ENCODE peak calls at places on chromosomes 5 and 9, in eight cellular contexts. D, Z, N, B, H, M, V and A are unnamed samples.
A peak's percentile ranks its signal among the peaks of the same experiment; 100 is the strongest.

GRCh38 chr5:107576736-107577440 is 93.8 kb downstream of the EFNA5 start:
- DNase-seq in D (no peak), Z (no peak), N (no peak), B (no peak), H (no peak), M (no peak), V (no peak), A (peak; percentile 45)

GRCh38 chr5:180289966-180290365 is 1.9 kb downstream of the MAPK9 start:
- DNase-seq in D (no peak), Z (no peak), N (no peak), B (no peak), H (no peak), M (peak; percentile 47), V (no peak), A (no peak)

GRCh38 chr9:137156567-137157375 is 13.1 kb downstream of the LRRC26 start:
- DNase-seq in D (peak; percentile 53), Z (peak; percentile 4), N (no peak), B (no peak), H (peak; percentile 34), M (no peak), V (no peak), A (peak; percentile 50)

GRCh38 chr5:172479034-172479783 is 24.9 kb upstream of the SH3PXD2B start:
- DNase-seq in D (peak; percentile 94), Z (peak; percentile 85), N (peak; percentile 79), B (peak; percentile 79), H (peak; percentile 86), M (peak; percentile 85), V (peak; percentile 88), A (peak; percentile 93)

GRCh38 chr9:94611638-94612068 is 18.0 kb upstream of the FBP2 start:
- DNase-seq in D (no peak), Z (no peak), N (no peak), B (no peak), H (no peak), M (no peak), V (no peak), A (no peak)

GRCh38 chr9:92948032-92948534 is 760 bp downstream of the FGD3 start:
- DNase-seq in D (no peak), Z (no peak), N (no peak), B (no peak), H (no peak), M (no peak), V (no peak), A (no peak)

GRCh38 chr5:102539598-102539997 is 40.8 kb upstream of the SLCO6A1 start:
- DNase-seq in D (no peak), Z (no peak), N (no peak), B (no peak), H (no peak), M (no peak), V (no peak), A (no peak)

GRCh38 chr5:151492729-151493128 is 45.3 kb downstream of the SLC36A1 start:
- DNase-seq in D (peak; percentile 19), Z (peak; percentile 48), N (no peak), B (no peak), H (peak; percentile 56), M (no peak), V (no peak), A (no peak)

GRCh38 chr9:4375424-4376195 is 75.7 kb upstream of the GLIS3 start:
- DNase-seq in D (peak; percentile 76), Z (peak; percentile 45), N (no peak), B (no peak), H (peak; percentile 83), M (no peak), V (no peak), A (peak; percentile 80)

GRCh38 chr9:124697326-124698200 is 73.5 kb downstream of the NR6A1 start:
- DNase-seq in D (peak; percentile 69), Z (peak; percentile 66), N (no peak), B (no peak), H (peak; percentile 55), M (no peak), V (no peak), A (peak; percentile 74)

GRCh38 chr5:174489233-174489632 is 235.1 kb upstream of the MSX2 start:
- DNase-seq in D (no peak), Z (no peak), N (no peak), B (no peak), H (no peak), M (no peak), V (no peak), A (no peak)

GRCh38 chr9:10045598-10045997 is 567.2 kb downstream of the PTPRD start:
- DNase-seq in D (no peak), Z (no peak), N (no peak), B (no peak), H (no peak), M (no peak), V (no peak), A (peak; percentile 14)

GRCh38 chr9:134268308-134268724 is 57.9 kb upstream of the RXRA start:
- DNase-seq in D (no peak), Z (no peak), N (no peak), B (no peak), H (no peak), M (no peak), V (no peak), A (no peak)

GRCh38 chr5:124888050-124888506 is 141.6 kb upstream of the ZNF608 start:
- DNase-seq in D (no peak), Z (peak; percentile 5), N (no peak), B (no peak), H (no peak), M (peak; percentile 39), V (no peak), A (no peak)
- TF ChIP-seq CTCF in D (no peak), Z (peak; percentile 45), N (no peak), B (no peak), H (no peak), M (no peak), V (no peak), A (no peak)

GRCh38 chr9:14316574-14317304 is 2.8 kb upstream of the NFIB start:
- DNase-seq in D (no peak), Z (no peak), N (no peak), B (no peak), H (no peak), M (no peak), V (peak; percentile 26), A (no peak)

GRCh38 chr9:14315754-14316573 is 2.0 kb upstream of the NFIB start:
- DNase-seq in D (peak; percentile 76), Z (peak; percentile 22), N (peak; percentile 41), B (no peak), H (no peak), M (peak; percentile 37), V (peak; percentile 52), A (peak; percentile 85)

GRCh38 chr9:14314929-14315753 is 1.2 kb upstream of the NFIB start:
- DNase-seq in D (peak; percentile 97), Z (peak; percentile 78), N (peak; percentile 93), B (peak; percentile 85), H (no peak), M (peak; percentile 94), V (peak; percentile 94), A (peak; percentile 92)

GRCh38 chr9:14318934-14319513 is 5.1 kb upstream of the NFIB start:
- DNase-seq in D (no peak), Z (no peak), N (no peak), B (no peak), H (no peak), M (no peak), V (no peak), A (no peak)

DNA sequence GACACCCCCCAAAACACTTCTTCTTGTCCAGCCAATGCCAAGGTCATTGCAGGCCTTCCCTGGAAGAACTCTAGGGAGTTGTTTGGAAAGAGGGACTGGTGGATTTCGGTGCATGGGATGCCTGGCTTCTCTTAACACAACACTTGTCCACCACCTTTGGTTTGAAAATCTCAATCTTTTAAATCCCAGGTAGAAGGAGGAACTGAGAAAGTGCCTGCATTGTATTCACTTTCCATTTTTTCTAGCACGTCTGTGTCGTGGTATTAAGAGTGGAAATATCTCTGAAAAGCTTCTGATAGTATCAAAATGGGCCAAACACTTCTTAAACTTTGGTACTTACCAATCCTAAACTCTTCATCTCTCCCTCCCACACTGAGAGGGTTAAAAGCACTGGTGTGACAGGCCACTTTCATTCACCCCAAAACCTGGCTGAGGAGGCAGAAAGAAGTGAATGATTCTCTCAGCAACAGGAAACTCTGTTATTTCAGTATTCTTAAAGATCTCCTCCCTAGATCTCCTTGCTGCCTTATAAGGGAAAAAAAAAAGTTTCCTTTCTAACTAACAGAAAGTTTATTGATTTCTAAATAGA is 3.8 kb upstream of the NFIB start:
- DNase-seq in D (no peak), Z (no peak), N (no peak), B (no peak), H (no peak), M (no peak), V (no peak), A (no peak)
- H3K4me3 ChIP-seq in D (peak overlapping the region; percentile 61), Z (no peak overlapping the region), N (no peak overlapping the region), B (no peak overlapping the region), H (no peak overlapping the region), M (no peak overlapping the region), V (no peak overlapping the region), A (peak overlapping the region; percentile 67)

GRCh38 chr5:111469905-111470304 is 42.4 kb downstream of the STARD4 start:
- DNase-seq in D (no peak), Z (no peak), N (no peak), B (no peak), H (no peak), M (no peak), V (no peak), A (no peak)
- TF ChIP-seq CTCF in D (peak; percentile 35), Z (peak; percentile 34), N (no peak), B (no peak), H (peak; percentile 8), M (no peak), V (no peak), A (peak; percentile 0)

GRCh38 chr9:135985459-135985774 is 24.2 kb upstream of the UBAC1 start:
- DNase-seq in D (no peak), Z (no peak), N (no peak), B (no peak), H (no peak), M (no peak), V (no peak), A (no peak)

GRCh38 chr9:135980926-135981630 is 19.9 kb upstream of the UBAC1 start:
- DNase-seq in D (no peak), Z (no peak), N (no peak), B (no peak), H (no peak), M (no peak), V (no peak), A (no peak)

GRCh38 chr9:135979472-135980166 is 18.4 kb upstream of the UBAC1 start:
- DNase-seq in D (no peak), Z (no peak), N (no peak), B (no peak), H (no peak), M (no peak), V (no peak), A (no peak)

GRCh38 chr9:135983745-135984710 is 22.9 kb upstream of the UBAC1 start:
- DNase-seq in D (no peak), Z (no peak), N (no peak), B (no peak), H (no peak), M (no peak), V (no peak), A (no peak)

DNA sequence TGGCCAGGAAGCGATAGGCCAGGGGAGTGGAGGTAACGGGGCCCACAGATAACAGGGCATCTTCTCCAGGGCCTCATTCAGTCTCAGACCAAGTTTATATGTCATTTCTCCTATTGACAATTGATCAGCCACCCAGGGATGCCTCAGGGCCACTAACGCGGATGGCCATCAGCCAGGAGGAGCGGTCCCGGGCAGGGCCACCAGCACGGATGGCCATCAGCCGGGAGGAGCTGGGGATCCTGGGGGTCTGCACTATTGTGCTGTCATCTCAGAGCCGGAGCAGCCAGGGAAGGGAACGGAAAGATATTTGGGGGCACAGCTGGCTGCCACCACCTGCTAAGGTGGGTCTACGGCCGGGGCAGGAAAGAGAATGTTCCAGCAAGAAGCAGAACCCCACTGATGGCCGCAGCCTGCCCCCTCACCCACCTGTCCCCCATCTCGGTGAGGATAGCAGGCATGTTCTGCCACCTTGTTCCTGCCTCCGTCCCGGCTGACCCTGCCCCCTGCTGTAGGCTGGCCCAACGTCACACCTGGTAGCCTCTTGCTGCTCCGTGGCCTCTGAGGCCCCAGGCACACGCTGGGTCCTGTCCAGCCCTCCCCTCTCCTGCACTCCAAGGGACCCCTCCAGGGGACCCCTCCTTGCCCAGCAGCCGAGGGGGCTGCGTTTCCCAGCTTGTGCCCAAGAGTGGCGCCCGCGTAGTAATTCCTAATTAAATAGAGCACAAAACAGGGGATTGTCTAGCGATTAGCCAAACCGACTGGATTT is 21.5 kb upstream of the UBAC1 start:
- DNase-seq in D (no peak), Z (no peak), N (no peak), B (no peak), H (no peak), M (no peak), V (no peak), A (no peak)
- H3K4me3 ChIP-seq in D (no peak overlapping the region), Z (no peak overlapping the region), N (no peak overlapping the region), B (no peak overlapping the region), H (no peak overlapping the region), M (no peak overlapping the region), V (no peak overlapping the region), A (no peak overlapping the region)